ENCODE peak calls at places on chromosomes 7 and 10, in eight cellular contexts. Q, S, D, H, L, C, W and R are unnamed samples.

GRCh38 chr10:110429301-110429700 is 68.4 kb upstream of the DUSP5 start:
- DNase-seq in W (no peak), C (no peak), H (no peak), S (no peak), Q (no peak), D (no peak), L (no peak), R (no peak)

GRCh38 chr10:129552119-129552518 is 85.1 kb downstream of the MGMT start:
- DNase-seq in H (no peak), L (no peak), Q (peak; percentile 77), D (no peak), S (no peak), C (no peak), W (no peak), R (no peak)

GRCh38 chr10:97184971-97185325 is 811 bp downstream of the SLIT1 start:
- DNase-seq in C (no peak), W (peak; percentile 71), S (no peak), H (no peak), D (no peak), L (no peak), Q (no peak), R (no peak)

GRCh38 chr10:79381804-79382221 is 34.5 kb downstream of the PPIF start:
- DNase-seq in C (peak; percentile 95), Q (no peak), H (peak; percentile 76), L (no peak), W (peak; percentile 47), S (no peak), D (peak; percentile 66), R (no peak)

GRCh38 chr10:3217301-3217700 is 44.7 kb upstream of the PITRM1 start:
- DNase-seq in Q (no peak), D (no peak), W (no peak), H (no peak), C (no peak), S (no peak), L (no peak), R (no peak)

GRCh38 chr10:79981673-79982485 is 33.0 kb upstream of the SFTPD start:
- DNase-seq in C (peak; percentile 19), Q (peak; percentile 90), W (peak; percentile 79), S (peak; percentile 71), H (peak; percentile 30), L (peak; percentile 18), D (peak; percentile 45), R (no peak)

GRCh38 chr10:21363087-21363752 is 162.3 kb downstream of the SKIDA1 start:
- DNase-seq in W (no peak), H (peak; percentile 27), S (no peak), Q (no peak), D (no peak), C (no peak), L (no peak), R (no peak)

GRCh38 chr10:113381906-113382562 is 170.8 kb upstream of the HABP2 start:
- DNase-seq in L (no peak), W (no peak), Q (no peak), C (peak; percentile 22), D (no peak), S (no peak), H (peak; percentile 15), R (peak; percentile 27)

GRCh38 chr7:2726316-2727018 is 38.5 kb downstream of the AMZ1 start:
- DNase-seq in H (no peak), L (no peak), D (no peak), S (no peak), W (no peak), C (peak; percentile 9), Q (no peak), R (no peak)

GRCh38 chr7:116864084-116864483 is 1.7 kb downstream of the CAPZA2 start:
- DNase-seq in W (no peak), S (no peak), C (no peak), H (no peak), Q (no peak), L (no peak), D (no peak), R (no peak)

GRCh38 chr10:7872041-7872442 is 53.7 kb downstream of the TAF3 start:
- DNase-seq in W (no peak), D (no peak), C (no peak), H (no peak), S (peak; percentile 21), L (no peak), Q (no peak), R (peak; percentile 51)

DNA sequence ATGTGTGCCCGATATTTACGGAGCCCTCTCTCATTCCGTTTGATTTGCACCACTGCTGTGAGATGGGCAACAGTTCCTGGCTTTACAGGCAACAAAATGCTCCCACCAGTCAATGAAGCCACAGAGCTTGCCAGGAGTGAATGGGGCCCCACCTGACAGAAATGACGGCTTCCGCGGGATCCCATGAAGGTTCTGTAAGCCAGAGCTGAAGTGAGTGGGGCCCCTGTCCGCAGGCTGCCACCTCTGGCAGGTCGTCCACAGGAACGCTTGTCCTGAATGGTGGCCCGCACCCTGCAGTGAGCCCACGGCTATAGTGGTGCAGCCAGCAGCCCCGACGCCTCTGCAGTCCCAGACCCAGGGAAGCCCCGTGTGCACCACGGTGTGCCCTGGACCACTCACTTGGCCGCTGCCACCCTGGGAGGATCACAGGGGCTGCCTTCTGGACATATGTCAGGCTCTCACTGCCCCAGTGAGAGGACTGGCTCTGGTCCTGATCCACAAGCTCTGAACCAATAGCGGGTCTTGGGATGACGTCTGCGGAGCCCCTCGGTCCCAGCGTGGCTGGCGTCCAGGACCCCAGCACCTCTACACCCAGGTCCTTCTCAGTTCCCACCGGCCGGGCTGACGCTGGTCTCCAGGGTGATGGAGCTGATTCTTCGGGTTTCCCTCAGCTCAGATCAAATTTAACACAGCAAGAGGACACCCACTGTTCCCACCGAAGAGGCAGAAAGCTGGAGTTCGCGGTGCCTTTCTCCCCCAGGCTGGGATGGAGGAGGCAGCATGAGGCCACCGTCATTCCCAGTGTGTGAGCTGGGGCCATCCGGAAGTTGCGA is 511.9 kb downstream of the DNAJB6 start:
- DNase-seq in Q (peak; percentile 63), L (no peak), D (no peak), S (no peak), H (no peak), C (no peak), W (no peak), R (no peak)
- H3K9me3 ChIP-seq in Q (no peaks in the 10 kb centered on the region), L (peaks cover 33% of the 10 kb centered on the region), D (no peaks in the 10 kb centered on the region), S (no peaks in the 10 kb centered on the region), H (no peaks in the 10 kb centered on the region), C (no peaks in the 10 kb centered on the region), W (no peaks in the 10 kb centered on the region), R (no peaks in the 10 kb centered on the region)

GRCh38 chr7:57300747-57301146 is 149.2 kb upstream of the ZNF716 start:
- DNase-seq in S (no peak), C (no peak), D (no peak), H (no peak), L (no peak), Q (no peak), W (no peak), R (no peak)
- H3K9me3 ChIP-seq in S (peaks cover 18% of the 10 kb centered on the region), C (no peaks in the 10 kb centered on the region), D (peaks cover 6% of the 10 kb centered on the region), H (peaks cover 2% of the 10 kb centered on the region), L (no peaks in the 10 kb centered on the region), Q (peaks cover 88% of the 10 kb centered on the region), W (peaks cover 41% of the 10 kb centered on the region), R (peaks cover 21% of the 10 kb centered on the region)

GRCh38 chr7:71377062-71377461 is 245.1 kb downstream of the GALNT17 start:
- DNase-seq in H (no peak), D (no peak), Q (no peak), W (no peak), S (no peak), C (no peak), L (no peak), R (no peak)

GRCh38 chr7:71372991-71373390 is 241.0 kb downstream of the GALNT17 start:
- DNase-seq in Q (no peak), D (no peak), L (no peak), H (no peak), W (no peak), S (no peak), C (no peak), R (no peak)

DNA sequence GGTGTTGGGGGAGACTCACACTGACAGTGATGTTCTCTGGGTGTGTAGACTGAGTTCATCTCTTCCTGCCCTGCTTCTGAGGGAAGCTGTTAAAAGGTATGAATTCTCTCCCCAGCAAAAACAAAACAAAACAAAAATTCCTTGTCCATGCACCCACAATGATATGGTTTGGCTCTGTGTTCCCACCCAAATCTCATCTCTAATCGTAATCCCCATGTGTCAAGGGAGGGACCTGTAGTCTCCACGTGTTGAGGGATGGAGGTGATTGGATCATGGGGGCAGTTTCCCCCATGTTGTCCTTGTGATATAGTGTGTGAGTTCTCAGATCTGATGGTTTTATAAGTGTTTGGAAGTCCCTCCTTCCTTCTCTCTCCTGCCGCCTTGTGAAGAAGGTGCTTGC is 245.5 kb downstream of the GALNT17 start:
- DNase-seq in H (no peak), W (no peak), S (no peak), L (no peak), D (no peak), C (no peak), Q (no peak), R (no peak)
- H3K9me3 ChIP-seq in H (no peaks in the 10 kb centered on the region), W (peaks cover 14% of the 10 kb centered on the region), S (peaks cover 5% of the 10 kb centered on the region), L (peaks cover 2% of the 10 kb centered on the region), D (peaks cover 8% of the 10 kb centered on the region), C (no peaks in the 10 kb centered on the region), Q (peaks cover 62% of the 10 kb centered on the region), R (no peaks in the 10 kb centered on the region)

DNA sequence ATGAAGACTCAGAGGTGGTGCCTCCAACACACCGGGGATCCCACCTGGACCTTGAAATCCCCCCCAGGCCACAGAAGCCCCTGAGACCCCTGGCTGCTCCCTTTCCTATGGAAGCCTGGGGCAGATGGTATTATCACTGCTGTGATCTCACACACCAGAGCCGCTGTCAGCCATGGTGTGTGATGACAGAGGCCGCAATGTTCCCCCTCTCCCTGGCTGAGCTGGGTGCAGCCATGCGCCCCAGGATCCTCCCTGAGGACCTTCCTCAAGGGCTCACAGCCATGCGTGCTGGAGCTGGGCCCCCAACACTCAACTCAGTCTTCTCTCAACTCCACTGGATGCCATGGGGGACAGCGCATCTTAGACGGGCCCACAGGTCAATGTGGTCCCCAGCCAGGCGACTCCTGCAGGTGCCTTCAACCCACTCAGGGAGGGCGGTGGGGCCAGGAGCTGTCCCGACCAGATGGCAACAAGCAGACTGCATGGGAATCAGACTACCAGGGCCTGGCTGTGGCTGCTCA is 44.9 kb downstream of the VIPR2 start:
- DNase-seq in W (peak; percentile 23), Q (peak; percentile 53), C (no peak), D (peak; percentile 11), S (no peak), H (no peak), L (no peak), R (no peak)
- H3K9me3 ChIP-seq in W (no peaks in the 10 kb centered on the region), Q (peaks cover 2% of the 10 kb centered on the region), C (no peaks in the 10 kb centered on the region), D (no peaks in the 10 kb centered on the region), S (no peaks in the 10 kb centered on the region), H (no peaks in the 10 kb centered on the region), L (no peaks in the 10 kb centered on the region), R (no peaks in the 10 kb centered on the region)

GRCh38 chr10:121648493-121648892 is 50.2 kb upstream of the FGFR2 start:
- DNase-seq in S (no peak), D (no peak), W (no peak), H (no peak), C (no peak), Q (no peak), L (no peak), R (no peak)
- H3K9me3 ChIP-seq in S (no peaks in the 10 kb centered on the region), D (no peaks in the 10 kb centered on the region), W (no peaks in the 10 kb centered on the region), H (no peaks in the 10 kb centered on the region), C (no peaks in the 10 kb centered on the region), Q (no peaks in the 10 kb centered on the region), L (no peaks in the 10 kb centered on the region), R (no peaks in the 10 kb centered on the region)

GRCh38 chr7:158374586-158374985 is 213.0 kb downstream of the PTPRN2 start:
- DNase-seq in C (no peak), H (no peak), W (no peak), Q (no peak), L (no peak), D (no peak), S (no peak), R (no peak)
- H3K9me3 ChIP-seq in C (no peaks in the 10 kb centered on the region), H (no peaks in the 10 kb centered on the region), W (peaks cover 2% of the 10 kb centered on the region), Q (no peaks in the 10 kb centered on the region), L (peaks cover 25% of the 10 kb centered on the region), D (no peaks in the 10 kb centered on the region), S (no peaks in the 10 kb centered on the region), R (no peaks in the 10 kb centered on the region)